ENCODE peak calls at places on chromosome 13, in four cellular contexts. U is stimulated activated CD4-positive, alpha-beta T cell treated with anti-CD3 and anti-CD28 coated beads, Interleukin-4, amount 100 ng/mL, for 24 hours; H is NCI-H187; E is CD8-positive, alpha-beta T cell. J is an unnamed sample.

GRCh38 chr13:105343134-105343806 is 1192.2 kb downstream of the EFNB2 start:
- DNase-seq in H (no peak), U (no peak), E (no peak), J (no peak)

GRCh38 chr13:60267498-60268202 is 103.9 kb upstream of the DIAPH3 start:
- DNase-seq in U (peak), H (peak), E (peak), J (no peak)

GRCh38 chr13:67390462-67391093 is 160.4 kb upstream of the PCDH9 start:
- DNase-seq in H (no peak), U (no peak), E (no peak), J (no peak)

GRCh38 chr13:30720470-30720869 is 14.9 kb upstream of the ALOX5AP start:
- DNase-seq in U (no peak), E (no peak), H (no peak), J (no peak)

GRCh38 chr13:52784591-52785340 is 45.1 kb upstream of the CNMD start:
- DNase-seq in H (no peak), E (no peak), U (no peak), J (no peak)

GRCh38 chr13:24502567-24503375 is 9.8 kb downstream of the PARP4 start:
- DNase-seq in U (no peak), H (no peak), E (no peak), J (peak)

GRCh38 chr13:98445340-98446233 is 131.3 kb downstream of the STK24 start:
- DNase-seq in H (peak), U (peak), E (peak), J (peak)

GRCh38 chr13:113969311-113969972 is 4.4 kb downstream of the C13orf46 start:
- DNase-seq in U (no peak), E (no peak), H (no peak), J (peak)

GRCh38 chr13:48000559-48001126 is 430 bp downstream of the SUCLA2 start:
- DNase-seq in E (peak), H (no peak), U (peak), J (no peak)

GRCh38 chr13:108315273-108315672 is 45.8 kb downstream of the TNFSF13B start:
- DNase-seq in E (no peak), H (no peak), U (no peak), J (no peak)

GRCh38 chr13:29587645-29588044 is 7.8 kb downstream of the SLC7A1 start:
- DNase-seq in H (no peak), E (no peak), U (no peak), J (no peak)

GRCh38 chr13:82751221-82751620 is 1131.1 kb downstream of the SLITRK1 start:
- DNase-seq in H (no peak), E (no peak), U (no peak), J (no peak)

J was measured in right lobe of liver.